ENCODE peak calls at places on chromosome 12, in nine cellular contexts. R is left lung; F is fibroblast of the conjunctiva; K is GM23338; H is MG63; G is tibial artery; S is stimulated activated CD4-positive, alpha-beta T cell treated with anti-CD3 and anti-CD28 coated beads, Interleukin-12 subunit alpha, Interleukin-12 subunit beta, amount 100 ng/mL, for 4 hours; V is NCI-H510A treated with DMSO at 0.1 percent for 48 hours; Y is skeletal muscle cell. Z is an unnamed sample.
A peak's percentile ranks its signal among the peaks of the same experiment; 100 is the strongest.

GRCh38 chr12:129212221-129212630 is 358.9 kb downstream of the GLT1D1 start:
- DNase-seq in R (no peak), F (no peak), K (no peak), H (no peak), G (no peak), S (no peak), V (no peak), Y (no peak), Z (no peak)

GRCh38 chr12:101764393-101764792 is 25.1 kb upstream of the SYCP3 start:
- DNase-seq in R (no peak), F (no peak), K (no peak), H (no peak), G (no peak), S (no peak), V (no peak), Y (no peak), Z (no peak)

GRCh38 chr12:47954058-47954457 is 9.3 kb upstream of the TMEM106C start:
- DNase-seq in R (no peak), F (no peak), K (no peak), H (no peak), G (no peak), S (no peak), V (no peak), Y (no peak), Z (no peak)

GRCh38 chr12:95881331-95881955 is 22.7 kb downstream of the SNRPF start:
- DNase-seq in R (no peak), F (no peak), K (no peak), H (no peak), G (no peak), S (no peak), V (no peak), Y (peak; percentile 46), Z (no peak)

GRCh38 chr12:78914859-78915331 is 50.3 kb downstream of the SYT1 start:
- DNase-seq in R (no peak), F (no peak), K (peak; percentile 89), H (no peak), G (no peak), S (no peak), V (peak; percentile 29), Y (no peak), Z (no peak)

GRCh38 chr12:103887738-103888137 is 42.5 kb upstream of the HSP90B1 start:
- DNase-seq in R (no peak), F (no peak), K (peak; percentile 9), H (no peak), G (no peak), S (no peak), V (no peak), Y (no peak), Z (no peak)

GRCh38 chr12:49482095-49483051 is 56.5 kb upstream of the KCNH3 start:
- DNase-seq in R (no peak), F (no peak), K (peak; percentile 43), H (peak; percentile 58), G (no peak), S (no peak), V (peak; percentile 8), Y (no peak), Z (no peak)

GRCh38 chr12:11795910-11796459 is 146.5 kb downstream of the ETV6 start:
- DNase-seq in R (no peak), F (no peak), K (peak; percentile 59), H (peak; percentile 20), G (no peak), S (no peak), V (no peak), Y (no peak), Z (no peak)

GRCh38 chr12:129531004-129531403 is 372.8 kb downstream of the TMEM132D start:
- DNase-seq in R (no peak), F (no peak), K (peak; percentile 8), H (no peak), G (no peak), S (no peak), V (peak; percentile 30), Y (no peak), Z (peak; percentile 63)